ENCODE peak calls at places on chromosomes 16 and 17, in five cellular contexts. V is EH; J is activated CD8-positive, alpha-beta memory T cell treated with anti-CD3 and anti-CD28 coated beads for 24 hours; N is stimulated activated CD4-positive, alpha-beta T cell treated with anti-CD3 and anti-CD28 coated beads, Interleukin-2, amount 100 ng/mL, for 24 hours; F is NCI-H1092. D is an unnamed sample.

GRCh38 chr16:1779741-1780676 is 2.4 kb downstream of the SPSB3 start:
- DNase-seq in J (no peak), F (no peak), V (no peak), N (no peak), D (no peak)

GRCh38 chr17:42937712-42938596 is 26.3 kb downstream of the AARSD1 start:
- DNase-seq in J (no peak), F (peak), N (no peak), V (peak), D (no peak)

GRCh38 chr17:19321481-19322128 is 40.9 kb downstream of the B9D1 start:
- DNase-seq in F (no peak), N (no peak), J (no peak), V (no peak), D (no peak)

GRCh38 chr17:65177901-65178300 is 40.7 kb downstream of the RGS9 start:
- DNase-seq in N (no peak), V (peak), F (no peak), J (no peak), D (no peak)

GRCh38 chr16:29816694-29817441 is 916 bp downstream of the PAGR1 start:
- DNase-seq in N (peak), F (peak), J (peak), V (peak), D (no peak)

GRCh38 chr16:106623-107324 is 28.7 kb downstream of the MPG start:
- DNase-seq in J (peak), N (peak), V (peak), F (peak), D (peak)

GRCh38 chr16:22092143-22092933 is at the start of gene VWA3A:
- DNase-seq in V (peak), N (no peak), J (no peak), F (no peak), D (no peak)

GRCh38 chr16:2852003-2852730 is 5.8 kb downstream of the PRSS22 start:
- DNase-seq in J (no peak), V (no peak), N (no peak), F (no peak), D (no peak)

D was measured in activated gamma-delta T cell treated with anti-CD3 and anti-CD28 coated beads, Interleukin-2, amount 50 U/mL, for 16 hours.